ENCODE peak calls at places on chromosome 22, in five cellular contexts. I, A, G, M and X are unnamed samples.

GRCh38 chr22:39712938-39713525 is 142.5 kb downstream of the CACNA1I start:
- DNase-seq in I (no peak), A (no peak), G (no peak), M (no peak), X (no peak)

GRCh38 chr22:40620464-40621046 is 16.0 kb downstream of the MRTFA start:
- DNase-seq in I (no peak), A (peak), G (no peak), M (no peak), X (no peak)

GRCh38 chr22:36551096-36551495 is 22.1 kb upstream of the EIF3D start:
- DNase-seq in I (no peak), A (no peak), G (no peak), M (no peak), X (no peak)

GRCh38 chr22:24485170-24485569 is 10.0 kb upstream of the UPB1 start:
- DNase-seq in I (no peak), A (no peak), G (no peak), M (no peak), X (no peak)

GRCh38 chr22:36911887-36912661 is 1.4 kb upstream of the CSF2RB start:
- DNase-seq in I (no peak), A (no peak), G (no peak), M (no peak), X (no peak)

GRCh38 chr22:20068640-20069039 is 11.4 kb upstream of the DGCR8 start:
- DNase-seq in I (no peak), A (no peak), G (no peak), M (no peak), X (no peak)

GRCh38 chr22:22854466-22854865 is 33.1 kb upstream of the IGLL5 start:
- DNase-seq in I (no peak), A (no peak), G (no peak), M (no peak), X (no peak)

GRCh38 chr22:39962071-39962470 is 1.9 kb downstream of the TMA7B start:
- DNase-seq in I (no peak), A (no peak), G (no peak), M (no peak), X (no peak)

GRCh38 chr22:21568207-21569075 is 927 bp downstream of the UBE2L3 start:
- DNase-seq in I (peak), A (no peak), G (no peak), M (peak), X (no peak)

GRCh38 chr22:24107668-24108067 is 73.6 kb upstream of the SUSD2 start:
- DNase-seq in I (peak), A (peak), G (no peak), M (no peak), X (no peak)

GRCh38 chr22:19871845-19872778 is 17.4 kb upstream of the GNB1L start:
- DNase-seq in I (peak), A (no peak), G (no peak), M (no peak), X (peak)

GRCh38 chr22:32723632-32724031 is 77.9 kb upstream of the TIMP3 start:
- DNase-seq in I (peak), A (peak), G (no peak), M (peak), X (no peak)

GRCh38 chr22:38442967-38443674 is 11.9 kb downstream of the KCNJ4 start:
- DNase-seq in I (no peak), A (no peak), G (no peak), M (no peak), X (no peak)

GRCh38 chr22:37802310-37803194 is 5.2 kb upstream of the GCAT start:
- DNase-seq in I (peak), A (no peak), G (peak), M (peak), X (no peak)

DNA sequence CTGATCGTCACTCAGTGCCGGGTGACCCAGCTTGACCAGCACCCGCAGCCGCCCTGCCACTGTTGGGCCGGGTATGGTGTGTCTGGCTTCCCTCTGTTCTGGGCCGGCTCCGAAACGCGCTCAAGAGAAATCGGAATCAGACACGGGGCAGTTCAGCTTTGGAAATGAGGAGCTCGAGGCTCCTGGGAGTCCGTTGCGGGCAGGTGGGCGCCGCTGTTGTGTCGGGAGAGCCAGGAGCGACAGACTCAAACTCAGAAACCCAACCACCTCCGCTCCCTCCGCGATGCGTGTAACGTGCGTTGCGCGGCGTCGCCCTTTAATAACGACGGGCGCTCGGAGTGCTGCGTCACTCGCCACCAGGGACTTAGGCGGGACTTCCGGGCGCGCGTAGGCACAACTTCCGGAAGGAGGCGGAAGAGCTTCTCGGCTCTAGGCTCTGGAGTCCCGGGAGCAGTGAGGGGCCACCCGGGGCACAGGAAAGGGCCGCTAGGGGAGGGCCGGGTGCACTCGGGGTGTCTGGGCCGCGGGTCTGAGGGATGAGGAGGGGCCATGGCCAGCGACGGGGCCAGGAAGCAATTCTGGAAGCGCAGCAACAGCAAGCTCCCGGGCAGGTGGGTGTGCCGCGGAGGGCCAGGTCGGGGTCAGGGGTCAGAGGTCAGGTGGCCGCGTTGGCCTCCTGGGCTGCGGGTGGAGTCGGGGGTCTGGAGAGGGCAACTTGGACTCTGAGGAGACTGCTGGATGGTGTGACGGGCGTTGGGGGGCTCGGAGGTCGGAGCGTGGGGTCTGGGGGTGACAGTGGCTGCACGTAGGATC is at the start of gene TBC1D22A:
- DNase-seq in I (peak), A (peak), G (peak), M (peak), X (peak)
- TF ChIP-seq CTCF in I (no peak), A (no peak), G (no peak), M (no peak), X (no peak)

DNA sequence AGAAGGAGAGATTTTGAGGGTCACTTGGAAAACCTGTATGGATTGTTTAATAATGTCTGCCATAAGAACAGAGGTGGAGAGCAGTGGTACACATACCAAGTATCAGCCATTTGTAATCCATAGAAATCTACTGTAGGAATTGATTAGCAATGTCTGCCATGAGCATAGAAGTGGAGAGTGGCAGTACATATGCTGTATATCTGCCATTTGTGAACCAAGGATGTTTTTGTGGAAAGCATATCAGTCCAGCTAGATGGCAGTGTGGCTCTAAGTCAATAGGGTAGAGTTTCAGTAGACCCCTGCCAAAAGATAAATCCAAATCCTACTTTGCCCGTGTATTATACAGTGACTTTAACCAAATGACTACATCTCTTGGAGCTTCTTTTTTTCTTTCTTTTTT is 82.9 kb upstream of the SEZ6L start:
- DNase-seq in I (no peak), A (no peak), G (no peak), M (no peak), X (no peak)
- TF ChIP-seq CTCF in I (no peak), A (no peak), G (no peak), M (no peak), X (no peak)

GRCh38 chr22:50523458-50523805 is 2.0 kb downstream of the SCO2 start:
- DNase-seq in I (no peak), A (no peak), G (no peak), M (no peak), X (no peak)
- TF ChIP-seq CTCF in I (no peak), A (no peak), G (no peak), M (no peak), X (no peak)

GRCh38 chr22:50694099-50694498 is 21.5 kb downstream of the SHANK3 start:
- DNase-seq in I (no peak), A (no peak), G (no peak), M (no peak), X (no peak)
- TF ChIP-seq CTCF in I (no peak), A (no peak), G (no peak), M (no peak), X (no peak)

DNA sequence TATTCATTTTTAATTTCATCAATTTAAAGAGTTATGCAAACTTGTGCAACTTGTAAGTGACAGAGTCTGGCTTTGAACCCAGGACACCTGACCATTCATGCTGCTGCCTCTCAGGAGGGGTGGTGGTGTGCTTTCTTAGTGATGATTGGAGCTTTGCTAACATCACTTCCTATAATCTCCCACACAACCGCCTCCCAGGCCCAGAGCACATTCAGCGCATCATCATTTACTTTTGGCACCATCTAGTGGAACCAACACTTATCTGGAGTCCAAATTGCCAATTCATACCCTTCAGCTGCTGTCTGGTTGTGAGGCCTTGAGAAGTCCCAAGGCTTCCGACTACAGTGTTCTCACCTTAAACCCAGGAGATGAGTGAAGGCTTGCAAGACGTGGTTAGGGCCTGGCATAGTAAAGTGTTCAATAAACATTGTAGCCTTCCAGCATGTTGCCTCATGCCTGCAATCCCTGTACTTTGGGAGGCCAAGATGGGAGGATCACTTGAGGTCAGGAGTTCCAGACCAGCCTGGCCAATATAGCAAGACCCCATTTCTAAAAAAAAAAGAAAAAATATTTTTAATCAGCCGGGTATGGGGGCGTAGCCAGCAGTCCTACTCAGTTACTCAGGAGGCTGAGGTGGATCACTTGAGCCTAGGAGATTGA is 1.1 kb upstream of the TTLL1 start:
- DNase-seq in I (peak), A (peak), G (peak), M (peak), X (no peak)
- TF ChIP-seq CTCF in I (peak), A (peak), G (peak), M (peak), X (no peak)

GRCh38 chr22:31162015-31162765 is 2.2 kb downstream of the RNF185 start:
- DNase-seq in I (no peak), A (no peak), G (no peak), M (no peak), X (no peak)
- TF ChIP-seq CTCF in I (no peak), A (no peak), G (no peak), M (no peak), X (no peak)

GRCh38 chr22:43387815-43388214 is 24.0 kb upstream of the MPPED1 start:
- DNase-seq in I (no peak), A (no peak), G (no peak), M (no peak), X (no peak)

GRCh38 chr22:43389227-43389836 is 22.5 kb upstream of the MPPED1 start:
- DNase-seq in I (peak), A (no peak), G (no peak), M (no peak), X (no peak)

GRCh38 chr22:43385770-43386641 is 25.8 kb upstream of the MPPED1 start:
- DNase-seq in I (peak), A (peak), G (peak), M (peak), X (peak)

GRCh38 chr22:43390166-43390565 is 21.6 kb upstream of the MPPED1 start:
- DNase-seq in I (no peak), A (no peak), G (no peak), M (no peak), X (no peak)

GRCh38 chr22:43388420-43388851 is 23.4 kb upstream of the MPPED1 start:
- DNase-seq in I (peak), A (peak), G (peak), M (peak), X (peak)
- TF ChIP-seq CTCF in I (peak), A (peak), G (peak), M (peak), X (peak)